ENCODE peak calls at places on chromosomes 5 and 9, in nine cellular contexts. P is fibroblast of lung; Z is WERI-Rb-1; X is neural progenitor cell; E is stomach; I is GM23248; C is CD8-positive, alpha-beta T cell; B is A549; R is left ventricle myocardium inferior. J is an unnamed sample.

GRCh38 chr9:37677435-37677834 is 26.7 kb downstream of the FRMPD1 start:
- DNase-seq in P (no peak), Z (no peak), X (no peak), E (no peak), I (no peak), C (no peak), B (no peak), R (no peak), J (no peak)

GRCh38 chr9:82781965-82782392 is 281.0 kb downstream of the RASEF start:
- DNase-seq in P (peak), Z (no peak), X (no peak), E (no peak), I (no peak), C (no peak), B (no peak), R (no peak), J (no peak)

GRCh38 chr5:176388003-176388340 is 426 bp downstream of the NOP16 start:
- DNase-seq in P (peak), Z (no peak), X (peak), E (no peak), I (peak), C (no peak), B (peak), R (no peak), J (no peak)

GRCh38 chr9:135023389-135023788 is 64.1 kb upstream of the OLFM1 start:
- DNase-seq in P (peak), Z (no peak), X (no peak), E (no peak), I (peak), C (no peak), B (no peak), R (no peak), J (no peak)

GRCh38 chr5:138035605-138036537 is 3.0 kb upstream of the FAM13B start:
- DNase-seq in P (peak), Z (peak), X (peak), E (peak), I (peak), C (peak), B (peak), R (peak), J (peak)

GRCh38 chr9:95993342-95993741 is 117.9 kb downstream of the ERCC6L2 start:
- DNase-seq in P (no peak), Z (no peak), X (no peak), E (no peak), I (no peak), C (no peak), B (no peak), R (no peak), J (no peak)

GRCh38 chr5:149326611-149327010 is 18.7 kb upstream of the GRPEL2 start:
- DNase-seq in P (no peak), Z (peak), X (no peak), E (no peak), I (no peak), C (no peak), B (peak), R (no peak), J (no peak)

GRCh38 chr5:168747987-168748777 is 169.0 kb upstream of the PANK3 start:
- DNase-seq in P (no peak), Z (peak), X (peak), E (no peak), I (peak), C (no peak), B (peak), R (peak), J (no peak)

GRCh38 chr9:84839538-84839937 is 170.0 kb downstream of the NTRK2 start:
- DNase-seq in P (peak), Z (no peak), X (peak), E (no peak), I (peak), C (no peak), B (no peak), R (no peak), J (no peak)

GRCh38 chr9:127683723-127684122 is 23.1 kb upstream of the CFAP157 start:
- DNase-seq in P (peak), Z (no peak), X (no peak), E (no peak), I (peak), C (no peak), B (no peak), R (no peak), J (no peak)

GRCh38 chr5:180619563-180619915 is 28.2 kb upstream of the SCGB3A1 start:
- DNase-seq in P (no peak), Z (no peak), X (no peak), E (no peak), I (no peak), C (no peak), B (no peak), R (no peak), J (no peak)

GRCh38 chr5:142428773-142429473 is 104.1 kb upstream of the SPRY4 start:
- DNase-seq in P (no peak), Z (no peak), X (no peak), E (no peak), I (no peak), C (no peak), B (no peak), R (no peak), J (no peak)

GRCh38 chr9:95516736-95517558 is at the start of gene PTCH1:
- DNase-seq in P (peak), Z (peak), X (peak), E (peak), I (peak), C (peak), B (peak), R (peak), J (peak)

GRCh38 chr9:16138561-16138960 is 585.7 kb downstream of the CCDC171 start:
- DNase-seq in P (peak), Z (no peak), X (no peak), E (no peak), I (no peak), C (no peak), B (no peak), R (no peak), J (no peak)

GRCh38 chr5:72163349-72163983 is 56.2 kb downstream of the MAP1B start:
- DNase-seq in P (peak), Z (no peak), X (no peak), E (no peak), I (peak), C (no peak), B (no peak), R (no peak), J (no peak)

GRCh38 chr9:131642496-131643083 is 97.3 kb downstream of the PRRT1B start:
- DNase-seq in P (no peak), Z (no peak), X (peak), E (no peak), I (no peak), C (no peak), B (no peak), R (no peak), J (no peak)

GRCh38 chr9:79287152-79287766 is 284.5 kb upstream of the TLE4 start:
- DNase-seq in P (peak), Z (no peak), X (peak), E (no peak), I (no peak), C (no peak), B (no peak), R (no peak), J (no peak)

GRCh38 chr5:177402271-177403043 is 2.0 kb upstream of the PFN3 start:
- DNase-seq in P (peak), Z (peak), X (peak), E (peak), I (peak), C (peak), B (peak), R (peak), J (peak)

GRCh38 chr5:165334186-165334585 is 1828.8 kb downstream of the MAT2B start:
- DNase-seq in P (peak), Z (no peak), X (no peak), E (no peak), I (no peak), C (no peak), B (no peak), R (no peak), J (no peak)

GRCh38 chr9:36969216-36969771 is 64.8 kb downstream of the PAX5 start:
- DNase-seq in P (no peak), Z (no peak), X (peak), E (no peak), I (no peak), C (no peak), B (no peak), R (no peak), J (no peak)

GRCh38 chr9:76529667-76530066 is 70.7 kb downstream of the GCNT1 start:
- DNase-seq in P (no peak), Z (no peak), X (no peak), E (no peak), I (no peak), C (no peak), B (no peak), R (no peak), J (no peak)

GRCh38 chr9:81116340-81117207 is 572.8 kb downstream of the TLE1 start:
- DNase-seq in P (no peak), Z (no peak), X (no peak), E (no peak), I (no peak), C (no peak), B (no peak), R (no peak), J (no peak)

GRCh38 chr5:178839319-178839704 is 20.4 kb upstream of the ZNF354B start:
- DNase-seq in P (no peak), Z (peak), X (peak), E (peak), I (peak), C (peak), B (peak), R (peak), J (no peak)

GRCh38 chr9:131701789-131702337 is 38.0 kb downstream of the RAPGEF1 start:
- DNase-seq in P (peak), Z (no peak), X (no peak), E (no peak), I (no peak), C (no peak), B (no peak), R (no peak), J (no peak)

GRCh38 chr9:111036068-111036789 is 2.0 kb downstream of the LPAR1 start:
- DNase-seq in P (peak), Z (no peak), X (peak), E (peak), I (peak), C (no peak), B (peak), R (peak), J (peak)

GRCh38 chr9:133945314-133945975 is 46.7 kb downstream of the VAV2 start:
- DNase-seq in P (no peak), Z (no peak), X (no peak), E (no peak), I (no peak), C (no peak), B (no peak), R (peak), J (no peak)

DNA sequence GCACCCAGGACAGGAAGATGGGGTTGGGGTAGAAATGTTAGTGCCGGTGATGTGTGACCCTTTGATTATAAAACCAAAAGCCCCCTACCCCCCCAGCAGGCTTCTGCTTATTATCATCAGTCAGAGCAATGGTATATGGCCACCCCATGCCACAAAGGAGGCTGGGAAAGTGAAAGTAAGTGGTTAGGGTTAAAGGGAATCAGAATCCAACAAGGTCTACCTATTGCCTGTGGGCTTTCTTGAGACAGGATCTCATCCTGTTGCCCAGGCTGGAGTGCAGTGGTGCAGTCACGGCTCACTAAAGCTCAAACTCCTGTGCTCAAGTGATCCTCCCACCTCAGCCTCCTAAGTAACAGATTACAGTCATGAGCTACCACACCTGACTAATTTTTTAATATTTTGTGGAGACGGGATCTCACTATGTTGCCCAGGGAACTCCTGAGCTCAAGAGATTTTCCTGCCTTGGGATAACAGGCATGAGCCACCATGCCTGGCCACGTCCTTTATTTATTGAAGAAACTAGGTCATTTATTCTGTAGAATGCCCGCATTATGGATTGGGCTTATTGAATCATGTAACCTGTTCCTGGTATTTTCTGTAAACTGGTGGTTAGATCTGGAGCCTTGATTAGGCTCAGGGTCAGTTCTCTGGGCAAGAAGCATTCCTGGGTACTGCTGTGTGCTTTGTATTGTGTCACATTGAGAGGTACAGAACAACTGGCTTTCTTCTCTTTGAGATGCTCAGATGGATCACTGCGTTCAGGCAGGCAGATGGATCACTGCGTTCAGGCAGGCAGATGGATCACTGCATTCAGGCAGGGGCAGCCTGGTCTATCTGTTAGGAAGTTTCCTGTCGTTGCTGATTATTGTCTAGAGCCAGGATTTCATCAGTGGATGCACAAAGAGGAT is 41.6 kb downstream of the ERGIC1 start:
- DNase-seq in P (peak), Z (peak), X (no peak), E (no peak), I (no peak), C (no peak), B (no peak), R (no peak), J (no peak)
- H3K27ac ChIP-seq in P (no peak), Z (peak), X (no peak), E (no peak), I (no peak), C (no peak), B (peak), R (peak), J (no peak)

GRCh38 chr5:88679638-88680037 is 203.3 kb downstream of the MEF2C start:
- DNase-seq in P (peak), Z (no peak), X (peak), E (no peak), I (no peak), C (no peak), B (no peak), R (no peak), J (no peak)
- H3K27ac ChIP-seq in P (no peak), Z (no peak), X (no peak), E (no peak), I (no peak), C (no peak), B (no peak), R (no peak), J (peak)

DNA sequence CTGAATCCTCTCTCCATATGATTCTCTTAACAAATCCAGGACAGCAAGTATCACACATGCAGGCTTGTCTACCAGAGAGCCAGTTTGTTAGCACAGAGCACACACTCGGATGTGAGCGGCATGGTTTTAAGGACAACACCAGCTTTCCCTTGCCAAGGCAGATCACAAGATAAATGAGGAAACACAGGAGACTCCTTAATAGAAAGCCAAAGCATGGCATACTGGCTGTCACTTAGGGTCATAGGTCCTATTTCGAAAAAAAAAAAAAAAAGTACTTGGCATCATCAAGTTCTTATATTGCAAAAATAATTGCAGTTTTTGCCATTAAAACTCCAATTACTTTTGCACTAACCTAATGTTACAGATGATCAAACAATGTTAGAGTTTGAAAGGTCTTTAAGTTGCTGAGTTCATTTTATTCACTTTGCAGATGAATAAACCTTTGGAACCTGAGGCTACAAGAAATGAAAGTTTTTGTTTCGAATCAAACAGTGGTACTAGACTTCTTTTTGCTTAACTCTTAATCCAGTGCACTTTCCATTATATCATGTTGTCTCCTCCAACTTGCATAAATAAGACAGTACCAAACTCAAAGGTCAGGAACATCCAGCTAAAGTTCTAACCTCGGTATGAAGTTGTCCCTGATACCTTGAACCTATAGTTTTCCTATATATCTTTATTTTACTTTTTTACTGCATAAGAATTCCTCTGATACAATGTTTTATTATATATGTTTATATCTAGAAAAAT is 138.5 kb downstream of the MPDZ start:
- DNase-seq in P (peak), Z (no peak), X (no peak), E (no peak), I (peak), C (no peak), B (no peak), R (no peak), J (no peak)
- H3K27ac ChIP-seq in P (no peak), Z (no peak), X (no peak), E (no peak), I (peak), C (no peak), B (peak), R (no peak), J (no peak)

DNA sequence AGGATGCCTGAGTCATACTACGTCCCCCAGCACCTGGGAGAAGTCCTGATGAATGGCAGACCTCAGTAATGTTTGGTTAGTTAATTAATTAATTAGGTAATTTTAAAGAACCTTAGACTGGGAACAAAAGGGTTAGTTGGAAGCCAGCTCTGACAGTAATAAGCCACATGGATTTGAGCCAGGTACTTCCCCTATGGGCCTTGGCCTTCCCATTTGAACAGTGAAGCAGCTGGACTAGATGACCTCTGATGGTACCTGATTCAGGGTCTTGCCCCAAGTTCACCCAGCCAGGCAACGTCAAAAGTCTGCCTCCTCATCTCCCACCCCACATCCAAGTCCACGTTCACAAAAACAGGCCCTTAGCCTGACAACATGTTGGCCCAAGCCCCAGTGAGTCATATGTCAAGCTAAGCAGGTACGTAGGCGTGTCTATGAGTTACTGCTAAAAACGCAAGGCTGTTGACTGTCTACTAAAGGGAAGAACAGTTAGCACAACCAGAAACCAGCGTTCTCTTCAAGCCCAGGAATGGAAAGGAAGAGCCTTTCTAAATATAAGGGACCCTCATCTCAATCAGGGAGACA is 303.2 kb downstream of the ACTL7B start:
- DNase-seq in P (peak), Z (no peak), X (no peak), E (peak), I (no peak), C (no peak), B (peak), R (no peak), J (no peak)
- H3K27ac ChIP-seq in P (no peak), Z (no peak), X (no peak), E (no peak), I (no peak), C (no peak), B (no peak), R (no peak), J (no peak)

DNA sequence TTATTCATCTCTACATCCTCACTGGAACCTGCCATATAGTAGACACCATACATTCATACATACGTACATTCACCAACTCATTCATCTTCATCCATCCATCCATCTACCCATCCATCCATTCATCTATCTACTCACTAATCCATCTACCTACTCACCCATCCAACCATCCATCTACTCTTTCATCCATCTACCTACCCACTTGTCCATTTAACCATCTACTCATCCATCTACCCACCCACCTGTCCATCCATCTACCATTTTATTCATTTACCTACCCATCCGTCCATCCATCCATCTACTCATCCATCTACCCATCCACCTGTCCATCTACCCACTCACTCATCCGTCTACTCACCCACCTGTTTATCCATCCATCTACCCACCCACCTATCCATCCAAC is 31.9 kb upstream of the LCP2 start:
- DNase-seq in P (no peak), Z (no peak), X (no peak), E (no peak), I (no peak), C (no peak), B (no peak), R (no peak), J (no peak)
- H3K27ac ChIP-seq in P (no peak), Z (no peak), X (no peak), E (no peak), I (no peak), C (peak), B (no peak), R (no peak), J (no peak)